ENCODE peak calls at places on chromosomes 13 and 19, in six cellular contexts. L is GM03348; J is endothelial cell; E is HCT116; R is body of pancreas; U is activated effector memory CD4-positive, alpha-beta T cell treated with anti-CD3 and anti-CD28 coated beads, Interleukin-2, amount 50 U/mL, for 16 hours. Q is an unnamed sample.

GRCh38 chr13:110258876-110259631 is 47.9 kb downstream of the COL4A1 start:
- DNase-seq in L (no peak), J (no peak), E (no peak), R (no peak), U (no peak), Q (no peak)

GRCh38 chr19:16561382-16561781 is 10.8 kb downstream of the SLC35E1 start:
- DNase-seq in L (no peak), J (no peak), E (no peak), R (no peak), U (no peak), Q (no peak)

GRCh38 chr13:49998714-49999624 is 2.1 kb downstream of the TRIM13 start:
- DNase-seq in L (no peak), J (no peak), E (no peak), R (no peak), U (no peak), Q (no peak)

GRCh38 chr13:21342699-21343442 is 116.2 kb downstream of the ZDHHC20 start:
- DNase-seq in L (no peak), J (no peak), E (no peak), R (no peak), U (no peak), Q (no peak)

GRCh38 chr19:42546831-42547500 is 18.7 kb upstream of the CEACAM1 start:
- DNase-seq in L (no peak), J (no peak), E (no peak), R (no peak), U (no peak), Q (no peak)

GRCh38 chr13:90436697-90437096 is 910.8 kb upstream of the MIR17HG start:
- DNase-seq in L (no peak), J (no peak), E (no peak), R (no peak), U (no peak), Q (no peak)

GRCh38 chr19:54390942-54391577 is 24.2 kb upstream of the TTYH1 start:
- DNase-seq in L (peak), J (peak), E (peak), R (peak), U (peak), Q (peak)

GRCh38 chr13:26604784-26605183 is 47.3 kb downstream of the WASF3 start:
- DNase-seq in L (no peak), J (no peak), E (no peak), R (peak), U (no peak), Q (no peak)

GRCh38 chr13:50599927-50600326 is 243.6 kb downstream of the DLEU7 start:
- DNase-seq in L (no peak), J (no peak), E (no peak), R (no peak), U (no peak), Q (no peak)

GRCh38 chr13:105272660-105273631 is 1262.5 kb downstream of the EFNB2 start:
- DNase-seq in L (no peak), J (no peak), E (no peak), R (peak), U (no peak), Q (no peak)

Q was measured in cardiac muscle cell.